ENCODE peak calls at places on chromosomes 12 and 14, in five cellular contexts. U is mesothelial cell of epicardium, E is left lung, O is kidney, Q is fibroblast of lung. J is an unnamed sample.
A peak's percentile ranks its signal among the peaks of the same experiment; 100 is the strongest.

GRCh38 chr12:113214938-113215400 is 6.3 kb upstream of the TPCN1 start:
- DNase-seq in Q (peak; percentile 97), E (peak; percentile 71), U (no peak), O (peak; percentile 79), J (no peak)

GRCh38 chr14:35234007-35234406 is 58.2 kb upstream of the PSMA6 start:
- DNase-seq in U (no peak), E (no peak), Q (no peak), O (no peak), J (no peak)

GRCh38 chr14:68278568-68279436 is 459.2 kb downstream of the RAD51B start:
- DNase-seq in E (no peak), Q (peak; percentile 77), U (no peak), O (no peak), J (no peak)

GRCh38 chr12:106113446-106114083 is 25.2 kb downstream of the NUAK1 start:
- DNase-seq in Q (no peak), U (no peak), E (no peak), O (no peak), J (no peak)

GRCh38 chr14:75604979-75605825 is 26.8 kb downstream of the FLVCR2 start:
- DNase-seq in U (no peak), O (no peak), Q (peak; percentile 15), E (peak; percentile 63), J (no peak)

GRCh38 chr14:56422703-56423213 is 156.8 kb upstream of the TMEM260 start:
- DNase-seq in O (no peak), E (peak; percentile 54), Q (peak; percentile 87), U (no peak), J (no peak)

GRCh38 chr12:48105321-48105866 is 485 bp downstream of the SENP1 start:
- DNase-seq in Q (peak; percentile 5), E (no peak), U (peak; percentile 29), O (no peak), J (no peak)

GRCh38 chr12:121740847-121741246 is 28.3 kb downstream of the TMEM120B start:
- DNase-seq in E (no peak), Q (no peak), U (no peak), O (no peak), J (no peak)

GRCh38 chr14:76786556-76786955 is 25.3 kb downstream of the VASH1 start:
- DNase-seq in O (no peak), E (no peak), U (no peak), Q (no peak), J (no peak)

GRCh38 chr14:68637106-68638021 is 155.5 kb downstream of the ZFP36L1 start:
- DNase-seq in Q (peak; percentile 62), O (no peak), U (no peak), E (no peak), J (no peak)

GRCh38 chr12:106736051-106736957 is 38.2 kb upstream of the RIC8B start:
- DNase-seq in E (no peak), U (no peak), Q (no peak), O (no peak), J (no peak)

GRCh38 chr12:42325776-42326465 is at the start of the genes PPHLN1 and ZCRB1:
- DNase-seq in Q (peak; percentile 74), U (peak; percentile 65), O (peak; percentile 92), E (peak; percentile 88), J (peak; percentile 73)

GRCh38 chr14:20657216-20658211 is 16.0 kb upstream of the OR6S1 start:
- DNase-seq in U (no peak), E (no peak), Q (no peak), O (peak; percentile 46), J (no peak)

GRCh38 chr12:46675736-46676135 is 150.1 kb downstream of the SLC38A4 start:
- DNase-seq in U (no peak), O (peak; percentile 74), E (no peak), Q (peak; percentile 68), J (no peak)

GRCh38 chr14:75979071-75979571 is 2.7 kb downstream of the TGFB3 start:
- DNase-seq in U (no peak), E (no peak), O (peak; percentile 69), Q (peak; percentile 57), J (no peak)

GRCh38 chr12:96487214-96487613 is 2.2 kb upstream of the CFAP54 start:
- DNase-seq in E (no peak), Q (peak; percentile 75), U (no peak), O (no peak), J (no peak)

GRCh38 chr12:104958946-104959841 is 1.1 kb upstream of the SLC41A2 start:
- DNase-seq in U (no peak), E (no peak), O (no peak), Q (peak; percentile 80), J (no peak)

GRCh38 chr14:97655169-97655948 is 858.2 kb downstream of the VRK1 start:
- DNase-seq in O (no peak), E (no peak), U (no peak), Q (no peak), J (no peak)

GRCh38 chr12:10025236-10025635 is 5.2 kb upstream of the CLEC9A start:
- DNase-seq in U (no peak), Q (no peak), O (no peak), E (no peak), J (no peak)

GRCh38 chr12:11762723-11763326 is 113.4 kb downstream of the ETV6 start:
- DNase-seq in O (no peak), U (no peak), Q (no peak), E (no peak), J (no peak)

GRCh38 chr12:107903377-107904061 is 129.0 kb downstream of the ASCL4 start:
- DNase-seq in Q (no peak), E (peak; percentile 73), U (peak; percentile 37), O (peak; percentile 87), J (peak; percentile 64)

GRCh38 chr14:51554953-51555352 is 96.8 kb upstream of the FRMD6 start:
- DNase-seq in U (no peak), O (no peak), Q (peak; percentile 58), E (no peak), J (no peak)

GRCh38 chr12:7349418-7349817 is 45.5 kb downstream of the ACSM4 start:
- DNase-seq in O (no peak), U (no peak), E (no peak), Q (no peak), J (no peak)

GRCh38 chr14:68820119-68820518 is 27.3 kb upstream of the ZFP36L1 start:
- DNase-seq in E (no peak), U (no peak), O (no peak), Q (no peak), J (no peak)

GRCh38 chr14:74508292-74508731 is 14.7 kb downstream of the ISCA2 start:
- DNase-seq in O (peak; percentile 46), U (no peak), Q (no peak), E (peak; percentile 24), J (no peak)

GRCh38 chr14:89973234-89973823 is 17.6 kb downstream of the TDP1 start:
- DNase-seq in E (peak; percentile 59), O (peak; percentile 76), Q (peak; percentile 72), U (peak; percentile 35), J (no peak)

GRCh38 chr14:54606631-54607133 is 39.8 kb downstream of the SAMD4A start:
- DNase-seq in E (no peak), Q (peak; percentile 51), U (no peak), O (no peak), J (no peak)

GRCh38 chr14:74867673-74868072 is 8.3 kb downstream of the PROX2 start:
- DNase-seq in Q (no peak), O (no peak), E (no peak), U (no peak), J (no peak)

DNA sequence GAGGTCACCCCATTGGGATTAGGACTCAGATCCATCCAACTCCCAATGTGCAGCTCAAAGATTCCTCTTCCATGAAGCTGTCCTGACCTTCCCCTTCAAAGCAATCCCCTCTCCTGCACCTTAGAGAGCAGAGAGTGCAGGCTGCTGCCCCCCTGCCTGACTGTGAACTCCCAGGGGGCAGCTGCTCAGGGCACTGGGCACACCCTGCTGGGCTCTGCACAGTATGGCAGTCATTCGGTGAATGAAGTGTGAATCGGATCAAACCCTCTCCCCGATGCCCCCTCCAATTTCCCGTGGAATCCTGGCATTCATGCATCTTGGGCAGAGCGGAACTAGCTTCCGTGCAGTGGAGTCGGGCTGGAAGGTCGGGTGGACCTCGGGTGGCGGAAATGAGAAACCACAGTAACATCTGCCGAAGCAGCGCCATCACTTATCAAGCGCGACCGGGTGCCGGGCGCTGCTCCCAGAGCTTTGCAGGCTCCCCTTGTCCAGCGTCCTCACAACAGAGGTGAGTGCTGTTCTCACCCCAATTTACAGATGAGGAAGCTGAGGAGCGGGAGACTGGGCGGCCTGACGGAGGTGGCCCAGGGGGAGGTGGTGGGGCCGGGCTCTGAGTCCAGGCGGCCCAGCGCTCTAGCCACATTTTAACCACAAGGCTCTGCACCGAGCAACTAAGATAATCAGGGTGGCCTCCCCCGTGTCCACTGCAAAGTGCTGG is 14.7 kb downstream of the GALNT9 start:
- DNase-seq in Q (no peak), O (peak; percentile 59), E (no peak), U (no peak), J (no peak)
- TF ChIP-seq CTCF in Q (no peak), O (no peak), E (no peak), U (no peak), J (no peak)

DNA sequence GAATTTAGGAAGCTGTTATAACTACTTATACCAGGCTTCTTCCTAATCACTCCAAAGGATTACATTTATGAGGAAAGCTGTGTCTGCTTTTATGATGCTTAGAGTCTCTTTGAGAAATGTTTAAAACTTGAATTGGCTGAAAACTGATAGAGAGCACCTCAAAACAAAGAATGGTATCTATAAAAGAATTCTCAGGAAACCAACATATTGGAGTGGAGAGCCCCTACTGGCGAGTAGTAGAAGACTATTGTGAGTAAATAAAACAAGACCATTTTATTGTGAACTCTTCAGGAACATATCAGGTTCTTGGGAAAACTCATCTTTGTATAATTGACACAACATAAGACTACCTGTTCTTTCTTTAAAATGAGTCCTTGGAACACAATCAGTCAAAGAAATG is 578.6 kb downstream of the RERGL start:
- DNase-seq in E (no peak), Q (no peak), U (no peak), O (no peak), J (no peak)
- TF ChIP-seq CTCF in E (no peak), Q (no peak), U (no peak), O (no peak), J (no peak)

GRCh38 chr14:29580763-29581162 is 346.9 kb downstream of the PRKD1 start:
- DNase-seq in Q (no peak), U (no peak), E (no peak), O (no peak), J (no peak)
- TF ChIP-seq CTCF in Q (no peak), U (no peak), E (no peak), O (no peak), J (no peak)

GRCh38 chr14:95197498-95198010 is 40.2 kb upstream of the DICER1 start:
- DNase-seq in O (peak; percentile 70), U (no peak), Q (no peak), E (no peak), J (no peak)

GRCh38 chr14:95198320-95198719 is 41.0 kb upstream of the DICER1 start:
- DNase-seq in O (peak; percentile 57), Q (no peak), U (no peak), E (no peak), J (no peak)

GRCh38 chr14:95196826-95197497 is 39.6 kb upstream of the DICER1 start:
- DNase-seq in O (no peak), U (no peak), Q (no peak), E (no peak), J (no peak)

GRCh38 chr14:95195031-95195430 is 37.7 kb upstream of the DICER1 start:
- DNase-seq in O (no peak), E (no peak), U (no peak), Q (no peak), J (no peak)

GRCh38 chr14:95196268-95196667 is 38.9 kb upstream of the DICER1 start:
- DNase-seq in O (no peak), U (no peak), Q (no peak), E (no peak), J (no peak)
- TF ChIP-seq CTCF in O (no peak), U (no peak), Q (no peak), E (peak; percentile 9), J (no peak)